ENCODE peak calls at places on chromosomes 12 and 14, in five cellular contexts. Z is effector memory CD4-positive, alpha-beta T cell; J is body of pancreas; B is astrocyte of the spinal cord; D is right cardiac atrium. I is an unnamed sample.

GRCh38 chr12:75982974-75983660 is 48.5 kb downstream of the PHLDA1 start:
- DNase-seq in Z (no peak), J (peak; percentile 47), B (no peak), D (no peak), I (no peak)

GRCh38 chr14:30822080-30822571 is 52.2 kb upstream of the COCH start:
- DNase-seq in Z (no peak), J (peak; percentile 56), B (no peak), D (no peak), I (no peak)

GRCh38 chr14:89160437-89160836 is 256.6 kb downstream of the FOXN3 start:
- DNase-seq in Z (no peak), J (no peak), B (no peak), D (no peak), I (no peak)

GRCh38 chr14:21123429-21123828 is 22.6 kb downstream of the TMEM253 start:
- DNase-seq in Z (no peak), J (no peak), B (no peak), D (no peak), I (no peak)

GRCh38 chr12:11970155-11970520 is 100.6 kb upstream of the BCL2L14 start:
- DNase-seq in Z (no peak), J (no peak), B (no peak), D (no peak), I (no peak)

GRCh38 chr14:90381011-90381790 is 15.6 kb upstream of the CALM1 start:
- DNase-seq in Z (no peak), J (peak; percentile 64), B (no peak), D (peak; percentile 67), I (no peak)

GRCh38 chr14:87643005-87643404 is 350.0 kb downstream of the GALC start:
- DNase-seq in Z (no peak), J (peak; percentile 20), B (no peak), D (no peak), I (no peak)

GRCh38 chr14:70934084-70934483 is 26.8 kb downstream of the PCNX1 start:
- DNase-seq in Z (no peak), J (no peak), B (no peak), D (no peak), I (no peak)

GRCh38 chr12:25591132-25591531 is 38.0 kb upstream of the LMNTD1 start:
- DNase-seq in Z (no peak), J (no peak), B (no peak), D (no peak), I (no peak)

GRCh38 chr12:57000393-57000792 is 6.0 kb downstream of the ZBTB39 start:
- DNase-seq in Z (no peak), J (no peak), B (no peak), D (no peak), I (no peak)

GRCh38 chr12:82855872-82856271 is 169.2 kb downstream of the TMTC2 start:
- DNase-seq in Z (no peak), J (no peak), B (no peak), D (no peak), I (no peak)

GRCh38 chr12:110050927-110051326 is 2.6 kb upstream of the C12orf76 start:
- DNase-seq in Z (no peak), J (no peak), B (no peak), D (no peak), I (no peak)

GRCh38 chr14:87386453-87386980 is 606.5 kb downstream of the GALC start:
- DNase-seq in Z (no peak), J (no peak), B (no peak), D (no peak), I (no peak)

GRCh38 chr12:3114671-3115070 is 37.5 kb downstream of the TSPAN9 start:
- DNase-seq in Z (no peak), J (no peak), B (no peak), D (no peak), I (no peak)

GRCh38 chr12:62900686-62901272 is 34.2 kb downstream of the PPM1H start:
- DNase-seq in Z (no peak), J (no peak), B (peak; percentile 11), D (no peak), I (no peak)

GRCh38 chr12:77047341-77048202 is 17.8 kb downstream of the E2F7 start:
- DNase-seq in Z (no peak), J (no peak), B (no peak), D (no peak), I (no peak)

GRCh38 chr12:120936197-120936596 is 32.0 kb upstream of the SPPL3 start:
- DNase-seq in Z (no peak), J (no peak), B (no peak), D (no peak), I (no peak)

GRCh38 chr14:23307687-23308644 is 1.3 kb downstream of the BCL2L2 start:
- DNase-seq in Z (no peak), J (no peak), B (no peak), D (no peak), I (no peak)

GRCh38 chr12:29008786-29009185 is 140.3 kb upstream of the FAR2 start:
- DNase-seq in Z (no peak), J (no peak), B (peak; percentile 5), D (no peak), I (no peak)

GRCh38 chr12:18805516-18806248 is 67.8 kb downstream of the CAPZA3 start:
- DNase-seq in Z (no peak), J (no peak), B (no peak), D (no peak), I (no peak)

GRCh38 chr12:40331886-40332285 is 107.1 kb downstream of the LRRK2 start:
- DNase-seq in Z (no peak), J (no peak), B (no peak), D (no peak), I (no peak)

GRCh38 chr12:57148469-57149308 is 1.3 kb upstream of the LRP1-AS start:
- DNase-seq in Z (no peak), J (peak; percentile 32), B (no peak), D (peak; percentile 88), I (no peak)

GRCh38 chr12:107411792-107412535 is 273.6 kb upstream of the PWP1 start:
- DNase-seq in Z (no peak), J (no peak), B (peak; percentile 76), D (no peak), I (no peak)

GRCh38 chr14:23119362-23120327 is 590 bp upstream of the CEBPE start:
- DNase-seq in Z (peak; percentile 3), J (no peak), B (no peak), D (no peak), I (peak; percentile 24)

GRCh38 chr12:132766380-132767085 is 4.9 kb upstream of the ANKLE2 start:
- DNase-seq in Z (no peak), J (peak; percentile 63), B (peak; percentile 8), D (peak; percentile 90), I (no peak)

GRCh38 chr12:132827763-132828703 is 636 bp downstream of the GOLGA3 start:
- DNase-seq in Z (peak; percentile 8), J (peak; percentile 36), B (peak; percentile 80), D (peak; percentile 69), I (no peak)

GRCh38 chr14:35155962-35156361 is 33.6 kb downstream of the PRORP start:
- DNase-seq in Z (no peak), J (no peak), B (peak; percentile 50), D (no peak), I (no peak)

GRCh38 chr12:64691227-64691792 is 67.9 kb downstream of the GNS start:
- DNase-seq in Z (no peak), J (no peak), B (no peak), D (no peak), I (no peak)

GRCh38 chr12:45431153-45431552 is 215.3 kb downstream of the ANO6 start:
- DNase-seq in Z (no peak), J (no peak), B (no peak), D (no peak), I (no peak)

GRCh38 chr14:45247427-45247826 is 5.6 kb downstream of the MIS18BP1 start:
- DNase-seq in Z (no peak), J (no peak), B (no peak), D (no peak), I (no peak)
- H3K4me3 ChIP-seq in Z (no peak overlapping the region), J (no peak overlapping the region), B (no peak overlapping the region), D (no peak overlapping the region), I (no peak overlapping the region)

DNA sequence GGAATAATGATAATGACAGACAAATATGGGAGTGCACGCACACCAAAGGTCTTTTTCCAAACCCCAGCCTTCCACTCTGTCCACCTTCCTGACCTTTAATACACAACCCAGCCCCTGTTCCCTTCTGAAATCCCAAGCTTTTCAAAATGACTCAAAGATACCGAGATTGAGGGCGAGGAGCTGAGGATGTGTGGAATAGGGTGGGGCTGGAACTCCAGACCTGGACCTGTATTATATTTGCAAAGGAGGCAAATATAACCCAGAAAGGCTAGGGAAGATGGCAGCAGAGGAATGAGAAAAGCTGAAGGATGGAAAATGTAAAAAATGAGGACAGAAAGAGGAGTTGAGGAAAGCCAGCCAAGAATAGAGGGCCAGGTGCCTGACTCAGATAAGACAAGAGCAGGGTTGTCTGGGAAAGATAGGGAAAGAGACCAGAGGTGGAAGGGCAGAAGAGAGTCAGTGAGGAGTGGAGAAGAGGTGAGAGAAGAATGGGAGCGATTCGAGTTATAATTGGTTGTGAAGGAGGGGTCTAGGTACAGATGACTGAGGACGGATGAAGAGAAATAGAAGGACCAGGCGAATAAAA is 1.0 kb upstream of the PTMS start:
- DNase-seq in Z (no peak), J (no peak), B (peak; percentile 22), D (no peak), I (no peak)
- H3K4me3 ChIP-seq in Z (peak overlapping the region; percentile 53), J (no peak overlapping the region), B (peak overlapping the region; percentile 93), D (peak overlapping the region; percentile 98), I (peak overlapping the region; percentile 66)

DNA sequence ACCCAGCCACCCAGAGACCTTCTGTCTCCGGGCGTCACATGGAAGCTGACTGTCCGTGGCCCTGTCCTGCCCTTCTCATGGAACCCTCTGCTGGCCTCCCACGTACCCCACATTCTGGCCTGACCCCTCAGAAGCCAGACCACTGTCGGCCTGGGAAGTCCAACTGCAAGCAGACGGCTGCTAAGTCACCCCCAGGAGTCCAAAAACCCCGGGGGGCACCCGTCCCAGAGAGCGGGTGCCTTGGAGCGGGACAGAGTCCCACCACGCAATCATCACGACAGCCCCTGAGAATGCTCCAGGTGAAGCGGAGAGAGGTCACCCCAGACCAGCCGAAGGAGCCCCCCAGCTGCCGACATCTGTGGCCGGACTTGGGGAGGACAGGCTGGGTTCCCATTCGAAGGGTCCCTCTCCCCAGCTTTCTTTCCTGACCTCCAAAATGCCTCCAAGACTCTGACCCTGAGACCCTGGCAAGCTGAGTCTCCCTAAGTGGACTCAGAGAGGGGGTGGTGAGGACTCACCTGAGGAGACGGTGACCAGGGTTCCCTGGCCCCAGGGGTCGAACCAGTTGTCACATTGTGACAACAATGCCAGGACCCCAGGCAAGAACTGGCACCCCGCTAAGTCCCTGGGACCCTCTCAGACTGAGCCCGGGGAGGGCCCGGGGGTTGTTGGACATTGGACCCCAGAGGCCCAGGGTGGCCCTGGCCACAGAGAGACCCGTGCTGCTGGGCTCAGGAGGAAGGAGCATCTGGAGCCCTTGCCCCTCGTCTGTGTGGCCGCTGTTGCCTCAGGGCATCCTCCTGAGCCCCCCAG is 337.1 kb downstream of the TMEM121 start:
- DNase-seq in Z (no peak), J (no peak), B (no peak), D (no peak), I (no peak)
- H3K4me3 ChIP-seq in Z (no peak overlapping the region), J (no peak overlapping the region), B (no peak overlapping the region), D (no peak overlapping the region), I (peak overlapping the region; percentile 99)

DNA sequence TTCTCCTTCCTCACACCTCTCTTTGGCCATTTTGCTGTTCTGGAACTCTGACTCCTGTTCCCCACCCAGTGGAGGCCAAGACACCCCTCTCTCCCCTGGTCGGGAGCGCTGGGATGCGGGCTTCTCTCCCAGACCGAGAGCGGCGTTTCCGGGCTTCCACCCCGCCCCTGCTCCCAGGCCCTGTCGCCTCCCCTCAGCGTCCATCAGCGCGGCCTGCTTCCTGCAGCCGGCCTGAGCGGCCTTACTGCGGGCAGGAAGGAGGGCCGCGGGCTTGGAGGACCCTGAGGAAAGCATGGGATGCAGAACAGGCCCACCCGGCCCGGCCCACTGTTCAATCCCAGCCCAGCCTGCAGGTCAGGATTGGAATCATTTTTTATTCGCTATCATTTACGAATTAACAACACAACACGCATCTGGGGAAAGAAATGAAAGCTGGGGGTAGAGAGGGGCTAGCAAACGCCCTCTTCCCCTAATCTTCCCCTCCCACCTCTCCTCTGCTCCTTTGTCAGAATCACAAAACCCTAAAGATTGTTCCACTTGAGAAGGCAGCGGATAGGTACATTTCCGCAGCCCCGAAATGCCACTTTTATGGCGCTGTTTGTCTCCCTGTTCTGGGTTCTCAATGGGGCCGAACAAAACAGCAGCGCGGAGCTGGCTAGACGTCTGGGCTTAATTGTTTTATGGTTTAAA is 3.8 kb upstream of the HOXC8 start:
- DNase-seq in Z (no peak), J (no peak), B (no peak), D (no peak), I (no peak)
- H3K4me3 ChIP-seq in Z (no peak overlapping the region), J (no peak overlapping the region), B (peak overlapping the region; percentile 12), D (no peak overlapping the region), I (no peak overlapping the region)

I was measured in GM12864.